ENCODE peak calls at places on chromosomes 1 and 21, in four cellular contexts. Q is IMR-90, I is K562, C is A549. P is an unnamed sample.

GRCh38 chr1:208820600-208821232 is 576.5 kb upstream of the PLXNA2 start:
- DNase-seq in Q (no peak), I (no peak), C (no peak), P (no peak)

GRCh38 chr1:219459321-219460105 is 153.4 kb downstream of the ZC3H11B start:
- DNase-seq in C (no peak), I (no peak), Q (no peak), P (no peak)

GRCh38 chr1:200979574-200980451 is 43.7 kb downstream of the KIF21B start:
- DNase-seq in C (peak), I (peak), Q (no peak), P (peak)

GRCh38 chr1:159468321-159468720 is 28.8 kb downstream of the OR10J1 start:
- DNase-seq in C (no peak), I (no peak), Q (no peak), P (no peak)

GRCh38 chr21:32516729-32517649 is 68.3 kb downstream of the TCP10L start:
- DNase-seq in C (no peak), I (peak), Q (peak), P (no peak)

GRCh38 chr21:31471865-31472264 is 127.8 kb upstream of the TIAM1 start:
- DNase-seq in C (no peak), Q (no peak), I (no peak), P (no peak)

GRCh38 chr21:34073749-34074282 is 438 bp downstream of the MRPS6 start:
- DNase-seq in C (no peak), I (peak), Q (no peak), P (no peak)

GRCh38 chr1:184935919-184936798 is 38.1 kb downstream of the NIBAN1 start:
- DNase-seq in Q (no peak), C (no peak), I (no peak), P (no peak)

GRCh38 chr21:41109174-41109573 is 58.8 kb upstream of the BACE2 start:
- DNase-seq in Q (no peak), I (no peak), C (no peak), P (no peak)

GRCh38 chr1:56577859-56578663 is 1.3 kb downstream of the PLPP3 start:
- DNase-seq in C (peak), I (no peak), Q (peak), P (no peak)

GRCh38 chr1:156675715-156676311 is 1.4 kb downstream of the NES start:
- DNase-seq in Q (peak), I (no peak), C (no peak), P (peak)

GRCh38 chr1:245604979-245605378 is 450.2 kb downstream of the KIF26B start:
- DNase-seq in I (no peak), C (no peak), Q (peak), P (no peak)

GRCh38 chr1:178632619-178633018 is 92.4 kb upstream of the RALGPS2 start:
- DNase-seq in I (no peak), C (no peak), Q (peak), P (no peak)

GRCh38 chr1:42282867-42283583 is 52.0 kb downstream of the FOXJ3 start:
- DNase-seq in Q (peak), I (no peak), C (no peak), P (no peak)

GRCh38 chr1:156081174-156082110 is 823 bp downstream of the MEX3A start:
- DNase-seq in C (no peak), I (peak), Q (peak), P (no peak)

GRCh38 chr1:54054438-54054749 is 986 bp downstream of the TCEANC2 start:
- DNase-seq in I (peak), C (no peak), Q (no peak), P (no peak)

GRCh38 chr1:204445860-204446412 is 34.3 kb upstream of the PPP1R15B start:
- DNase-seq in Q (peak), C (peak), I (peak), P (peak)

GRCh38 chr21:19468981-19469715 is 1065.6 kb upstream of the TMPRSS15 start:
- DNase-seq in C (no peak), I (no peak), Q (no peak), P (no peak)

GRCh38 chr1:12251442-12251841 is 21.6 kb downstream of the VPS13D start:
- DNase-seq in I (no peak), Q (peak), C (no peak), P (no peak)

GRCh38 chr1:68379085-68379478 is 70.7 kb downstream of the RPE65 start:
- DNase-seq in I (no peak), C (no peak), Q (no peak), P (no peak)

GRCh38 chr1:50473513-50473912 is 50.3 kb upstream of the DMRTA2 start:
- DNase-seq in C (no peak), I (no peak), Q (no peak), P (no peak)

GRCh38 chr1:47810964-47811650 is 186.1 kb downstream of the TRABD2B start:
- DNase-seq in C (no peak), Q (no peak), I (no peak), P (no peak)

GRCh38 chr1:44812822-44813543 is 4.7 kb downstream of the BTBD19 start:
- DNase-seq in I (no peak), C (no peak), Q (no peak), P (peak)

GRCh38 chr1:243957141-243957540 is 93.9 kb upstream of the ZBTB18 start:
- DNase-seq in C (no peak), Q (peak), I (no peak), P (no peak)

GRCh38 chr1:234062166-234062565 is 157.7 kb downstream of the SLC35F3 start:
- DNase-seq in C (no peak), Q (no peak), I (no peak), P (no peak)

GRCh38 chr1:7401814-7402547 is 369.1 kb upstream of the VAMP3 start:
- DNase-seq in C (peak), Q (peak), I (no peak), P (peak)

GRCh38 chr1:36797761-36798160 is 236.6 kb downstream of the GRIK3 start:
- DNase-seq in C (no peak), Q (no peak), I (no peak), P (no peak)

GRCh38 chr1:40662864-40663263 is 2.6 kb downstream of the RIMS3 start:
- DNase-seq in C (no peak), Q (peak), I (no peak), P (no peak)

GRCh38 chr1:240682843-240683242 is 70.9 kb upstream of the GREM2 start:
- DNase-seq in Q (no peak), I (no peak), C (no peak), P (no peak)

GRCh38 chr1:37056201-37056764 is 22.0 kb upstream of the GRIK3 start:
- DNase-seq in Q (no peak), I (no peak), C (no peak), P (no peak)

GRCh38 chr1:159015440-159015909 is 5.8 kb downstream of the IFI16 start:
- DNase-seq in Q (peak), C (no peak), I (no peak), P (no peak)

GRCh38 chr1:38175062-38175461 is 128.5 kb upstream of the POU3F1 start:
- DNase-seq in I (no peak), C (no peak), Q (no peak), P (no peak)
- TF ChIP-seq USF2 in I (no peak), C (no peak), Q (no peak), P (no peak)

GRCh38 chr1:203034422-203035110 is 8.3 kb downstream of the PPFIA4 start:
- DNase-seq in I (no peak), C (no peak), Q (no peak), P (no peak)

GRCh38 chr1:203036537-203036936 is 10.2 kb downstream of the PPFIA4 start:
- DNase-seq in Q (no peak), C (no peak), I (no peak), P (no peak)

GRCh38 chr1:203037509-203038190 is 11.4 kb downstream of the PPFIA4 start:
- DNase-seq in C (no peak), I (peak), Q (no peak), P (no peak)

GRCh38 chr1:203035111-203036000 is 9.1 kb downstream of the PPFIA4 start:
- DNase-seq in Q (no peak), C (no peak), I (no peak), P (no peak)

GRCh38 chr1:203036135-203036534 is 9.8 kb downstream of the PPFIA4 start:
- DNase-seq in C (no peak), Q (peak), I (no peak), P (no peak)
- H3K4me2 ChIP-seq in C (no peak), Q (no peak), I (no peak), P (no peak)

GRCh38 chr1:16199157-16199501 is 13.3 kb downstream of the ARHGEF19 start:
- DNase-seq in C (no peak), I (no peak), Q (no peak), P (no peak)
- TF ChIP-seq RAD21 in C (no peak), I (no peak), Q (no peak), P (no peak)

GRCh38 chr1:33165209-33165608 is 16.6 kb downstream of the TRIM62 start:
- DNase-seq in Q (no peak), I (peak), C (no peak), P (no peak)

GRCh38 chr1:33165809-33166208 is 16.0 kb downstream of the TRIM62 start:
- DNase-seq in Q (no peak), I (no peak), C (no peak), P (no peak)

GRCh38 chr1:33162141-33162540 is 19.7 kb downstream of the TRIM62 start:
- DNase-seq in C (no peak), Q (no peak), I (no peak), P (no peak)

GRCh38 chr1:33164120-33164519 is 17.7 kb downstream of the TRIM62 start:
- DNase-seq in C (no peak), I (no peak), Q (no peak), P (no peak)

GRCh38 chr1:33163621-33164071 is 18.2 kb downstream of the TRIM62 start:
- DNase-seq in I (no peak), Q (peak), C (no peak), P (peak)
- TF ChIP-seq USF2 in I (no peak), Q (no peak), C (no peak), P (no peak)

DNA sequence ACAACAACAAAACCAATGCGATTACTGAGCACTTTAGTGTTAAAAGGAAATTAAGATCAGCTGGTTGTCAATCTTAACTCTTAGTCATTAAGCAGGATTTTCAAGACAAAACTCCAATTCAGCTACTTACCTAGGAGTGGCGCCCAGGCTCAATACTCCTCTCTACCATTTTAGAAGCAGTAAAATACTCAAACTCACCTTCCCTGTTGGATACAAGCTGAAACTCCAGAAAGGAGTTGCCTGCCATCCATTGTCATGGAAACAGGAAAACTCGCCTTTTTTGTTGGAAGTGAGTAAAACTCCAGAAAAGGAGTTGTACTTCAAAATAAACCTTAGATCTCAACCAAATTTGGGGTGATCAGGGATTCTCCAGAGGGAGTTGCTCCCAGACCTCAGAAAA is 127.0 kb upstream of the F3 start:
- DNase-seq in Q (no peak), I (no peak), C (no peak), P (peak)
- H3K4me2 ChIP-seq in Q (no peak), I (no peak), C (no peak), P (no peak)

GRCh38 chr1:17176306-17177061 is 28.4 kb upstream of the PADI1 start:
- DNase-seq in I (no peak), Q (no peak), C (no peak), P (no peak)
- TF ChIP-seq RAD21 in I (no peak), Q (no peak), C (no peak), P (no peak)

GRCh38 chr21:29022141-29022540 is 2.3 kb upstream of the USP16 start:
- DNase-seq in I (no peak), C (no peak), Q (no peak), P (no peak)

GRCh38 chr21:29017639-29018237 is 1.4 kb downstream of the RWDD2B start:
- DNase-seq in I (no peak), Q (no peak), C (no peak), P (no peak)

DNA sequence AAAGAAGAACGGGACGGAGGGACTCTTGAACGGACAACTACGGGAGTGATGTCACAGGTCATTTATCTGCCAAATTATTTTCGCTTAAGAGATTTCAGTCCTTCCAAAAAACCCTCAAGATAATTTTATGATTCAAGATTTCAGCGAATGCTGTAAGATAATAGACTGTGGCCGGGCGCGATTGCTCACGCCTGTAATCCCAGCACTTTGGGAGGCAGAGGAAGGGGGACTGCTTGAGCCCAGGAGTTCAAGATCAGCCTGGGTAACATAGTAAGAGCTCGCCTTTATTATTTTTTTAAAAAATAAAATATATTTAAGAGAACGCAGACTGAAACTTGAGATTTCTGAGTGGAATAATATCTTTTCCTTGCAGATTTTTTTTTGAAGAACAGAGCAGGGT is 609 bp downstream of the RWDD2B start:
- DNase-seq in C (no peak), Q (no peak), I (no peak), P (no peak)
- TF ChIP-seq USF2 in C (no peak), Q (no peak), I (no peak), P (no peak)

DNA sequence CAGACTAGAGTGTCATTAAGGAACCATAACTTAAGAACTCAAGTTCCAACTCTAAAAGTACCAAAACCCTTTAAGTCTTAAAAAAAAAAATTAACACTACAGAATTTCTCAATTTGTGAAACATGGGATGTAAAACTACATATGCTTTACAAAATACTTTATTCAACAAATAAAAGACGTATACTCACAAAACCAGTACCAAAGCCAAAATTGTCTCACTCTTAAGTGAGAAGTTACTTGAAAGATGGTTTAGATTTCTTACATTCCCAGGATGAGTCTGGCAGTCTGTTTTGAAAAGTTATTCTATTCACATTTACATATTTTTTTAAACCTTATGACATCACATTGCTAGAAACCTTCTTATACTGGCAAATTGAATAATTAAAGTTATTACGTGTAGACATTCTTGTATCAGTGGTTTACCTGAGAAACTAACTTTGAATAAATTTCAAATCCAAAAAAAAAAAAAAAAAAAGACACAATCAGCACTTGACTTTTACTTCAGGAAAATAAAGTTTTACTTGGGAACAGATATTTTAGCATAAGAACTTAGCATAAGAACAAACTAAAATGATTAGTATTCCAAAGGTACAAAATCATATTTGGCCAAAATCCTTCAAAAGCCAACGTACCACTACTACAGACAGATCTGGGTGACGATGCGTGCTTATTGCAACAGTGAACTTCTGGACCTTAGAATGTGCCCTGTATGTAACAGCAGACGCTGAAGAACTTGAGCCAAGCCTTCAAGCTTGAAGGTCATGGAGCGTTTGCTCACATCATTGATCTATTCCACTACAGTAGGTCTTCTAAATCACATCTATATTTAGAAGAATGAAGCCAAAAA is 2.6 kb downstream of the CDC42BPA start:
- DNase-seq in C (peak), Q (peak), I (no peak), P (no peak)
- H3K4me2 ChIP-seq in C (peak), Q (peak), I (peak), P (peak)